ENCODE peak calls at places on chromosomes 12 and 14, in six cellular contexts. H is neural progenitor cell, Y is MM.1S, V is HCT116, O is PC-3, I is SK-N-SH. U is an unnamed sample.

GRCh38 chr14:71119075-71119474 is 211.8 kb downstream of the PCNX1 start:
- DNase-seq in Y (no peak), O (peak; percentile 65), I (no peak), H (no peak), V (no peak), U (no peak)

GRCh38 chr12:77925536-77926108 is 94.9 kb downstream of the NAV3 start:
- DNase-seq in V (peak; percentile 95), O (peak; percentile 90), H (peak; percentile 91), Y (peak; percentile 94), I (peak; percentile 54), U (peak; percentile 94)

GRCh38 chr14:101791919-101792572 is 30.5 kb downstream of the PPP2R5C start:
- DNase-seq in H (no peak), I (no peak), O (peak; percentile 68), V (no peak), Y (peak; percentile 71), U (no peak)

GRCh38 chr12:106301611-106302321 is 767 bp upstream of the TCP11L2 start:
- DNase-seq in I (peak; percentile 30), O (peak; percentile 93), Y (peak; percentile 66), V (no peak), H (peak; percentile 50), U (peak; percentile 75)

GRCh38 chr12:119857036-119857435 is 20.1 kb downstream of the CIT start:
- DNase-seq in H (no peak), O (no peak), Y (no peak), V (no peak), I (no peak), U (no peak)

GRCh38 chr12:103542078-103542477 is 45.0 kb upstream of the STAB2 start:
- DNase-seq in V (no peak), Y (no peak), O (no peak), H (no peak), I (no peak), U (no peak)

GRCh38 chr14:54568821-54569591 is 2.1 kb downstream of the SAMD4A start:
- DNase-seq in V (no peak), I (no peak), H (peak; percentile 26), O (peak; percentile 53), Y (no peak), U (no peak)

GRCh38 chr14:22474730-22475351 is 114.2 kb downstream of the DAD1 start:
- DNase-seq in H (no peak), O (peak; percentile 46), Y (no peak), I (no peak), V (no peak), U (no peak)

GRCh38 chr12:70787612-70788011 is 132.9 kb downstream of the PTPRR start:
- DNase-seq in Y (no peak), I (peak; percentile 11), H (no peak), V (no peak), O (no peak), U (no peak)

GRCh38 chr12:28620281-28620680 is 430.0 kb downstream of the CCDC91 start:
- DNase-seq in V (no peak), Y (no peak), O (no peak), I (peak; percentile 18), H (no peak), U (no peak)

GRCh38 chr12:47370421-47370820 is 290.7 kb upstream of the AMIGO2 start:
- DNase-seq in V (no peak), H (no peak), Y (no peak), O (peak; percentile 86), I (no peak), U (no peak)

GRCh38 chr12:87150969-87151662 is 878.1 kb downstream of the C12orf50 start:
- DNase-seq in Y (peak; percentile 76), O (peak; percentile 56), H (peak; percentile 3), I (no peak), V (no peak), U (no peak)

GRCh38 chr12:30754383-30754749 is 385 bp downstream of the CAPRIN2 start:
- DNase-seq in H (no peak), Y (no peak), V (no peak), O (no peak), I (no peak), U (no peak)

GRCh38 chr12:131784909-131785762 is 43.1 kb upstream of the MMP17 start:
- DNase-seq in V (no peak), O (no peak), H (no peak), I (no peak), Y (no peak), U (peak; percentile 51)

GRCh38 chr12:114006482-114007425 is 40.6 kb upstream of the RBM19 start:
- DNase-seq in Y (no peak), O (no peak), I (no peak), V (no peak), H (no peak), U (peak; percentile 31)

GRCh38 chr12:114000861-114001260 is 34.7 kb upstream of the RBM19 start:
- DNase-seq in V (no peak), Y (no peak), O (no peak), I (no peak), H (no peak), U (no peak)

GRCh38 chr12:114001731-114002340 is 35.7 kb upstream of the RBM19 start:
- DNase-seq in H (no peak), Y (no peak), I (no peak), O (no peak), V (no peak), U (no peak)

GRCh38 chr12:114003286-114003685 is 37.2 kb upstream of the RBM19 start:
- DNase-seq in Y (no peak), V (no peak), O (no peak), H (no peak), I (no peak), U (no peak)

DNA sequence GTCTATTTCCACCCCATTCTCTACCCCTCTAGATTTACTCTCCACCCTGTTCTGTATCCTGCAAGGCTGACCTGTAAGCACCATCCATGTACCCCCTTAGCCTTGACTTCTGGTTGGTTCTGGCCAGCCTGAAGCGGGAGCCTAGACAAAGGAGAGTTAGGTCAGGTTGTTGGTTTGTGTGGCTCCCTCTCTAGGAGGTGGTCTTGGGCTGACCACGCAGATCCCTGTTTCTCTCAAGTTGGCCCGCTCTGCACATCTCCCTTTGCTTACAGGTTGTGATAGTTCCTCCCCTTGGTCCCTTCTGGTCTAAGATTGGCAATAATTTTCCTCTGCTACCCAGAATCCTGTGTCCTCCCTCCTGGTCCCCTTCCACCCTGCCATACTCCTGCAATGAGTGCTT is 38.3 kb upstream of the RBM19 start:
- DNase-seq in Y (no peak), O (no peak), V (no peak), I (no peak), H (no peak), U (no peak)
- H3K27me3 ChIP-seq in Y (no peaks in the 10 kb centered on the region), O (peaks cover 90% of the 10 kb centered on the region), V (peaks cover 79% of the 10 kb centered on the region), I (peaks cover 10% of the 10 kb centered on the region), H (peaks cover 73% of the 10 kb centered on the region), U (no peaks in the 10 kb centered on the region)

GRCh38 chr12:26469801-26470200 is 274.4 kb downstream of the SSPN start:
- DNase-seq in Y (no peak), H (no peak), O (no peak), V (no peak), I (no peak), U (no peak)
- TF ChIP-seq EZH2phosphoT487 in Y (no peak), H (no peak), O (no peak), V (no peak), I (no peak), U (no peak)

GRCh38 chr14:50001999-50002925 is 109.4 kb downstream of the ARF6 start:
- DNase-seq in Y (peak; percentile 55), V (no peak), I (no peak), O (no peak), H (no peak), U (peak; percentile 17)
- H3K27me3 ChIP-seq in Y (no peaks in the 10 kb centered on the region), V (no peaks in the 10 kb centered on the region), I (no peaks in the 10 kb centered on the region), O (no peaks in the 10 kb centered on the region), H (peaks cover 73% of the 10 kb centered on the region), U (peaks cover 29% of the 10 kb centered on the region)

GRCh38 chr12:15662303-15662980 is 126.7 kb downstream of the EPS8 start:
- DNase-seq in H (no peak), I (no peak), O (peak; percentile 91), V (peak; percentile 86), Y (no peak), U (no peak)
- TF ChIP-seq EZH2phosphoT487 in H (no peak), I (no peak), O (no peak), V (no peak), Y (no peak), U (no peak)

GRCh38 chr12:52769946-52770345 is 7.2 kb downstream of the KRT76 start:
- DNase-seq in Y (no peak), O (no peak), H (no peak), V (no peak), I (no peak), U (no peak)

GRCh38 chr12:52771088-52771487 is 6.1 kb downstream of the KRT76 start:
- DNase-seq in V (no peak), I (no peak), Y (no peak), H (no peak), O (no peak), U (no peak)

GRCh38 chr12:52767427-52767826 is 9.7 kb downstream of the KRT76 start:
- DNase-seq in I (no peak), Y (no peak), V (no peak), H (no peak), O (no peak), U (no peak)

GRCh38 chr12:52768479-52769200 is 8.5 kb downstream of the KRT76 start:
- DNase-seq in V (no peak), I (no peak), Y (no peak), H (no peak), O (no peak), U (no peak)

DNA sequence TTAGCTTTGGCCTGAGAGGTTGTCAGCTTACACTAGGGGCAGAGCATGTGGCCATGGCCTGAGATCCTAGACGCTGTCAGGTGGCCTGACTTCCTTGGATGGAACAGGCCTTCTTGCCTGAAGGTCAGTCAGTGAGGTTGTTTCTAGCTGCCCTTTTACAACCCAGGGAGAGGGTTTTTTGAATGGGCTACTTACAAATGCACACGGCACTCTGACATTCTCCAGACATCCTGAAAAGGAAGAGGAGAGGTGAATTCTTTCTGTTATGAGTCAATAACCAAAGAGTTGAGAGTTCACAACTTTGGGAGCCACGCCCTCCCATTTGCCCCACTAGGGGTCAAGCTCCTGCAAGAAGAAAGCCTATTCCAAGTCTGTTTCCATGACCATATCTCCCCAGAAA is 7.8 kb downstream of the KRT76 start:
- DNase-seq in Y (no peak), V (no peak), O (peak; percentile 19), H (no peak), I (no peak), U (no peak)
- H3K27me3 ChIP-seq in Y (peaks cover 67% of the 10 kb centered on the region), V (peaks cover 15% of the 10 kb centered on the region), O (peaks cover 8% of the 10 kb centered on the region), H (peaks cover 15% of the 10 kb centered on the region), I (peaks cover 29% of the 10 kb centered on the region), U (no peaks in the 10 kb centered on the region)

GRCh38 chr14:35122696-35123387 is 490 bp downstream of the PRORP start:
- DNase-seq in Y (peak; percentile 11), H (no peak), V (no peak), I (peak; percentile 10), O (peak; percentile 41), U (peak; percentile 58)
- TF ChIP-seq EZH2phosphoT487 in Y (no peak), H (no peak), V (no peak), I (no peak), O (no peak), U (no peak)

DNA sequence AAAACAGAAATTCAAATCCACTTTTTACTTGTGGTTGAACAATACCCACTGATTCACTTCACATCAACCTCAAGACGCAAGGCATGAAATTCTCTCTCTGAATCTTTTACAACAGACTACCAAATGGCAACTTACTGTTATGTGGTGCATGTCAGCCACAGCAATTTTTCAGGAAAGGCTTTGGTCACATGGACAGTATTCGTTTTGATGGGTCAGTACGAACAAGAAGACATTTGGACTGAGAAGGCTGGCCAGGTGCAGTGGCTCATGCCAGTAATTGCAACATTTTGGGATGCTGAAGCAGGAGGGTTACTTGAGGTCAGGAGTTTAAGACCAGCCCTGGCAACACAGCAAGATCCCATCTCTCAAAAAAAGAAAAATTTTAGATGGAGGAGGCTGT is 144.0 kb downstream of the SEC23A start:
- DNase-seq in V (no peak), Y (no peak), H (no peak), O (no peak), I (no peak), U (no peak)
- H3K27me3 ChIP-seq in V (no peaks in the 10 kb centered on the region), Y (no peaks in the 10 kb centered on the region), H (no peaks in the 10 kb centered on the region), O (no peaks in the 10 kb centered on the region), I (no peaks in the 10 kb centered on the region), U (no peaks in the 10 kb centered on the region)